ENCODE peak calls at places on chromosomes 11 and 22, in seven cellular contexts. P, Q, D, V, B, A and K are unnamed samples.

GRCh38 chr11:62004473-62004872 is 37.0 kb upstream of the FTH1 start:
- DNase-seq in Q (no peak), P (peak), B (no peak), V (no peak), D (peak), A (no peak), K (no peak)

GRCh38 chr22:20154602-20155183 is 3.8 kb upstream of the CCDC188 start:
- DNase-seq in A (no peak), D (no peak), V (no peak), P (no peak), B (no peak), Q (no peak), K (no peak)

GRCh38 chr11:95330332-95330731 is 99.3 kb upstream of the SESN3 start:
- DNase-seq in Q (no peak), P (no peak), D (no peak), B (no peak), A (no peak), V (no peak), K (no peak)

GRCh38 chr11:71251761-71252433 is 480 bp downstream of the SHANK2 start:
- DNase-seq in D (no peak), B (no peak), V (peak), P (peak), A (peak), Q (no peak), K (no peak)

GRCh38 chr11:117443269-117444186 is 115.9 kb downstream of the CEP164 start:
- DNase-seq in Q (no peak), P (no peak), B (peak), D (peak), V (peak), A (peak), K (peak)

GRCh38 chr11:8089791-8090510 is 8.9 kb downstream of the TUB start:
- DNase-seq in V (no peak), A (no peak), B (no peak), Q (no peak), P (no peak), D (no peak), K (no peak)

GRCh38 chr11:35082322-35083180 is 56.4 kb upstream of the CD44 start:
- DNase-seq in D (peak), B (peak), P (peak), V (peak), A (peak), Q (peak), K (no peak)

GRCh38 chr22:48748113-48748859 is 1079.4 kb downstream of the BRD1 start:
- DNase-seq in A (no peak), D (no peak), B (no peak), Q (no peak), P (peak), V (peak), K (no peak)

GRCh38 chr11:64360403-64360980 is 1.5 kb downstream of the RPS6KA4 start:
- DNase-seq in B (no peak), D (no peak), A (no peak), Q (no peak), V (no peak), P (no peak), K (no peak)

GRCh38 chr11:128767518-128767917 is 73.6 kb downstream of the FLI1 start:
- DNase-seq in P (no peak), V (no peak), A (no peak), B (no peak), Q (no peak), D (no peak), K (no peak)

GRCh38 chr11:20458905-20459632 is 71.6 kb downstream of the PRMT3 start:
- DNase-seq in V (no peak), D (no peak), P (no peak), A (no peak), B (no peak), Q (no peak), K (no peak)

GRCh38 chr22:39543095-39543494 is 10.5 kb upstream of the RPS19BP1 start:
- DNase-seq in A (no peak), B (no peak), D (peak), V (no peak), P (no peak), Q (no peak), K (no peak)

GRCh38 chr11:46009647-46010046 is 87.2 kb downstream of the LARGE2 start:
- DNase-seq in B (no peak), Q (no peak), D (peak), V (no peak), A (no peak), P (no peak), K (no peak)

GRCh38 chr11:9574806-9575530 is 1.5 kb downstream of the WEE1 start:
- DNase-seq in Q (peak), D (peak), V (no peak), A (peak), B (peak), P (no peak), K (no peak)

GRCh38 chr11:17906436-17906835 is 106.4 kb downstream of the SERGEF start:
- DNase-seq in Q (no peak), P (no peak), A (no peak), B (no peak), D (no peak), V (no peak), K (no peak)

GRCh38 chr22:33658775-33659174 is 261.5 kb downstream of the LARGE1 start:
- DNase-seq in B (no peak), V (no peak), A (no peak), D (peak), Q (no peak), P (peak), K (no peak)

GRCh38 chr11:45262900-45263299 is 23.2 kb downstream of the SYT13 start:
- DNase-seq in B (no peak), P (no peak), A (no peak), Q (no peak), V (no peak), D (no peak), K (peak)

GRCh38 chr22:37126383-37126782 is 16.9 kb upstream of the TMPRSS6 start:
- DNase-seq in P (no peak), A (no peak), B (no peak), D (peak), Q (no peak), V (no peak), K (no peak)

GRCh38 chr11:130644187-130644586 is 195.7 kb downstream of the ADAMTS15 start:
- DNase-seq in V (no peak), Q (no peak), A (no peak), D (no peak), B (no peak), P (no peak), K (no peak)

GRCh38 chr11:22976146-22976545 is 115.9 kb upstream of the CCDC179 start:
- DNase-seq in V (no peak), Q (peak), P (no peak), D (peak), A (peak), B (peak), K (no peak)

GRCh38 chr11:134993691-134994243 is 581.7 kb upstream of the B3GAT1 start:
- DNase-seq in P (peak), Q (no peak), B (no peak), A (no peak), D (no peak), V (no peak), K (no peak)

GRCh38 chr22:38115423-38116205 is 5.1 kb upstream of the BAIAP2L2 start:
- DNase-seq in D (no peak), V (no peak), P (no peak), A (no peak), Q (no peak), B (no peak), K (no peak)

GRCh38 chr11:67606477-67607295 is at the start of gene NDUFV1:
- DNase-seq in A (peak), D (peak), V (peak), Q (peak), P (peak), B (peak), K (no peak)

GRCh38 chr22:17009640-17010291 is 1.7 kb upstream of the GAB4 start:
- DNase-seq in V (peak), P (no peak), B (no peak), A (no peak), Q (no peak), D (no peak), K (no peak)

GRCh38 chr11:71212871-71213559 is 39.4 kb downstream of the SHANK2 start:
- DNase-seq in A (no peak), D (peak), B (peak), V (peak), Q (no peak), P (no peak), K (no peak)

GRCh38 chr11:10604340-10604748 is 35.9 kb upstream of the LYVE1 start:
- DNase-seq in Q (no peak), P (no peak), B (peak), A (peak), D (peak), V (no peak), K (no peak)

GRCh38 chr11:34050967-34051348 is 573 bp upstream of the CAPRIN1 start:
- DNase-seq in D (peak), V (no peak), B (no peak), A (no peak), P (no peak), Q (no peak), K (no peak)

GRCh38 chr22:33866521-33866920 is 53.8 kb downstream of the LARGE1 start:
- DNase-seq in D (no peak), P (no peak), Q (no peak), B (no peak), A (no peak), V (no peak), K (no peak)

GRCh38 chr22:19986410-19987341 is 29.9 kb downstream of the ARVCF start:
- DNase-seq in D (peak), A (peak), V (peak), B (peak), P (peak), Q (no peak), K (peak)

GRCh38 chr11:105588001-105588400 is 21.9 kb upstream of the GRIA4 start:
- DNase-seq in A (no peak), B (peak), P (no peak), V (no peak), D (peak), Q (peak), K (no peak)

GRCh38 chr11:31809857-31810778 is 1.0 kb downstream of the PAX6 start:
- DNase-seq in B (peak), Q (no peak), P (peak), D (peak), A (peak), V (no peak), K (peak)

GRCh38 chr11:10333490-10333889 is 28.6 kb downstream of the ADM start:
- DNase-seq in B (no peak), A (no peak), V (no peak), Q (no peak), P (no peak), D (no peak), K (no peak)

GRCh38 chr11:39786682-39787081 is 1672.8 kb downstream of the LRRC4C start:
- DNase-seq in A (no peak), B (no peak), P (no peak), D (no peak), Q (no peak), V (no peak), K (no peak)

GRCh38 chr11:116396332-116396731 is 376.5 kb downstream of the BUD13 start:
- DNase-seq in Q (no peak), V (no peak), P (no peak), D (no peak), B (no peak), A (no peak), K (no peak)

GRCh38 chr11:132334769-132335280 is 964.4 kb downstream of the NTM start:
- DNase-seq in V (no peak), B (no peak), D (no peak), Q (no peak), A (no peak), P (peak), K (no peak)

GRCh38 chr11:119852741-119853140 is 123.7 kb upstream of the NECTIN1 start:
- DNase-seq in P (no peak), A (no peak), V (no peak), D (no peak), B (no peak), Q (no peak), K (no peak)

GRCh38 chr11:26741036-26741435 is 19.2 kb upstream of the SLC5A12 start:
- DNase-seq in V (no peak), B (peak), A (peak), P (no peak), Q (no peak), D (peak), K (no peak)
- TF ChIP-seq CTCF in V (no peak), B (no peak), A (no peak), P (no peak), Q (no peak), D (no peak), K (no peak)

GRCh38 chr22:43800970-43801369 is 11.1 kb downstream of the EFCAB6 start:
- DNase-seq in D (no peak), V (no peak), A (no peak), Q (no peak), P (no peak), B (no peak), K (no peak)

GRCh38 chr22:43795320-43795719 is 16.8 kb downstream of the EFCAB6 start:
- DNase-seq in Q (no peak), D (no peak), V (no peak), B (no peak), A (no peak), P (no peak), K (no peak)

GRCh38 chr22:43798492-43798891 is 13.6 kb downstream of the EFCAB6 start:
- DNase-seq in V (no peak), D (no peak), P (no peak), B (no peak), A (no peak), Q (peak), K (no peak)

GRCh38 chr22:43792905-43793304 is 19.2 kb downstream of the EFCAB6 start:
- DNase-seq in P (no peak), D (no peak), V (no peak), A (no peak), B (no peak), Q (no peak), K (no peak)

DNA sequence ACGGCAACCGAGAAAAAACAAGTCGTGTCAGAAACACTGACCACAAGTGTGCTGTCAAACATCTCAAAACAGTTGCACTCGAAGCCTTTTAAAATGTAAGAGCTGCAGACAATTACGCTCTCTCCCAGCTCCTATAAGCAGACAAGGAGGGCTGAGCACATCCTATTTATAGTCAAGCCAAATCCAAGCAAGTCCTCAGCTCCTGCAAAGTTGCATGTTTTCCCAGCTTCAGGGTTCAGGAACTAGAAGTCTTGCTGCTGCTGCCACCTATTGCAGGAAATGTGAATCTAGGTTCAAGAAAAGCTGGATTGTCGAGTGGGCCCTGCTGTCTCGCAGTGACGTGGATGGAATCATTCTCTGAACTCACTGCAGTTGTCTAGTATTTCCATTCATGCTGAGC is 15.5 kb downstream of the EFCAB6 start:
- DNase-seq in B (peak), A (no peak), Q (no peak), P (no peak), D (peak), V (no peak), K (no peak)
- TF ChIP-seq CTCF in B (peak), A (peak), Q (peak), P (no peak), D (peak), V (peak), K (peak)

GRCh38 chr11:114938799-114939198 is 260.5 kb downstream of the NXPE2 start:
- DNase-seq in Q (no peak), D (no peak), B (no peak), A (no peak), P (no peak), V (no peak), K (no peak)

GRCh38 chr11:114942207-114942606 is 263.9 kb downstream of the NXPE2 start:
- DNase-seq in B (no peak), A (no peak), V (no peak), P (no peak), Q (no peak), D (no peak), K (no peak)
- TF ChIP-seq CTCF in B (no peak), A (no peak), V (no peak), P (no peak), Q (no peak), D (no peak), K (peak)

DNA sequence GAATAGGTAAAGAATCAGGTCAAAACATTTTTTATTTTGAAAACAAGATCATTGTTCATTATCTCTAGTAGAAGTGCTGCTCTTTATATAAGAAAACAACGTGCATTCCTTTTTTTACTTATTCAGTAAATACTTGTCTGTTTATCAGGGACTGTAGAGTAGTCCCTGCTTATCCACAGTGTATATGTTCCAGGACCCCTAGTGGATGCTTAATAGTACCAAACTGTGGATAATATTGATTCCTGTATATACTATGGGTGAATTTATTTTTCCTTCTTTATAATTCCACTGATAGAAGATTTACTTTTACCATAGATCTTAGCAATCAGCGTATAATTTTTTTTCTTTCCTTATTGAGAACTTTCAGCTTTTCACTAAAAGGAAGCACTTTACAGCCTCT is 32.6 kb downstream of the CEP295 start:
- DNase-seq in V (no peak), D (peak), A (no peak), P (no peak), B (no peak), Q (no peak), K (no peak)
- TF ChIP-seq CTCF in V (no peak), D (peak), A (no peak), P (no peak), B (no peak), Q (no peak), K (no peak)

GRCh38 chr22:44623771-44624510 is 78.1 kb upstream of the PRR5 start:
- DNase-seq in Q (no peak), B (peak), A (peak), V (no peak), P (no peak), D (peak), K (no peak)
- TF ChIP-seq CTCF in Q (peak), B (peak), A (peak), V (peak), P (no peak), D (peak), K (peak)

GRCh38 chr11:837990-838307 is 4.4 kb downstream of the POLR2L start:
- DNase-seq in D (no peak), Q (no peak), A (no peak), B (no peak), P (no peak), V (no peak), K (no peak)

GRCh38 chr11:838441-839279 is 3.7 kb downstream of the POLR2L start:
- DNase-seq in P (no peak), A (no peak), V (no peak), B (peak), Q (no peak), D (no peak), K (no peak)

GRCh38 chr11:841981-842369 is 354 bp downstream of the POLR2L start:
- DNase-seq in V (no peak), A (no peak), B (no peak), D (no peak), Q (no peak), P (no peak), K (no peak)

GRCh38 chr11:839280-839623 is 3.1 kb downstream of the POLR2L start:
- DNase-seq in Q (no peak), P (no peak), D (no peak), B (no peak), V (no peak), A (no peak), K (no peak)

GRCh38 chr11:839875-840617 is 2.3 kb downstream of the POLR2L start:
- DNase-seq in A (no peak), V (no peak), Q (no peak), D (no peak), P (no peak), B (no peak), K (no peak)
- TF ChIP-seq CTCF in A (peak), V (peak), Q (peak), D (peak), P (no peak), B (peak), K (peak)

DNA sequence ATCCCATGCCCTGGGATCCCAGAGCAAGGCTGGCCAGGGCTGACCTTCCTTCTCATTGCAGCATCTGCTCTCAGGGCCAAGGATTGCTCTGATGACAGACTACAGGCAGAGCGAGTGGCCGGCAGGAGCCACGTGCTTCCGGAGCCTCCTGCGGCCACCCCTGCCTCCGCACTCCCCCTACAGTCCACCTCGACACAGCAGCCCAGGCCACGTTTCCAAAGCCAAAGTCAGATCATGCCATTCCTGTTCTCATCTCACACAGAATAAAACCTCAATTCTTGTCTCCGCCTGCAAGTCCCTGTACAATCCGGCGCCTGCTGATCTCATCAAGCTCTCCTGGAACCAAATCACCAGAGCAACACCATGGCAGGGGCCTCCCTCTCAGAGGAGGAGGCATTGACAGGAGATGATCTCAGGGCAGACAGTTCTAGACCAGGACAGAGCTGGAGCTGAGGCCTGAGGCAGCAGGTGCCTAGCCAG is 20.9 kb upstream of the UPK3A start:
- DNase-seq in B (peak), P (peak), Q (no peak), D (peak), A (peak), V (peak), K (no peak)
- TF ChIP-seq CTCF in B (peak), P (peak), Q (peak), D (peak), A (peak), V (peak), K (no peak)